ENCODE peak calls at places on chromosomes 7 and 10, in nine cellular contexts. One of them, this sample, is unnamed.

GRCh38 chr10:79079074-79079397 is 10.3 kb downstream of the ZMIZ1 start:
- DNase-seq in NCI-H1417: no peak
- DNase-seq in dermis blood vessel endothelial cell: no peak
- DNase-seq in head of caudate nucleus: no peak
- DNase-seq in amniotic stem cell: no peak
- DNase-seq in stimulated activated naive CD8-positive, alpha-beta T cell treated with anti-CD3 and anti-CD28 coated beads, Interleukin-15, Interleukin-2, amounts not matched to agents 100 U/mL and 50 U/mL, for 24 hours: no peak
- DNase-seq in activated CD8-positive, alpha-beta T cell treated with anti-CD3 and anti-CD28 coated beads, Interleukin-2, amount 10 ng/mL, durations not matched to agents 7 days and 5 days: no peak
- DNase-seq in AG08395: peak
- DNase-seq in CD8-positive, alpha-beta memory T cell: no peak
- DNase-seq in this sample: no peak

GRCh38 chr7:22185559-22185958 is 171.4 kb downstream of the RAPGEF5 start:
- DNase-seq in stimulated activated naive CD8-positive, alpha-beta T cell treated with anti-CD3 and anti-CD28 coated beads, Interleukin-15, Interleukin-2, amounts not matched to agents 100 U/mL and 50 U/mL, for 24 hours: no peak
- DNase-seq in head of caudate nucleus: no peak
- DNase-seq in amniotic stem cell: no peak
- DNase-seq in dermis blood vessel endothelial cell: no peak
- DNase-seq in activated CD8-positive, alpha-beta T cell treated with anti-CD3 and anti-CD28 coated beads, Interleukin-2, amount 10 ng/mL, durations not matched to agents 7 days and 5 days: no peak
- DNase-seq in NCI-H1417: no peak
- DNase-seq in AG08395: no peak
- DNase-seq in CD8-positive, alpha-beta memory T cell: no peak
- DNase-seq in this sample: no peak

GRCh38 chr7:112571852-112572607 is 91.2 kb downstream of the LSMEM1 start:
- DNase-seq in AG08395: no peak
- DNase-seq in stimulated activated naive CD8-positive, alpha-beta T cell treated with anti-CD3 and anti-CD28 coated beads, Interleukin-15, Interleukin-2, amounts not matched to agents 100 U/mL and 50 U/mL, for 24 hours: no peak
- DNase-seq in dermis blood vessel endothelial cell: no peak
- DNase-seq in amniotic stem cell: no peak
- DNase-seq in activated CD8-positive, alpha-beta T cell treated with anti-CD3 and anti-CD28 coated beads, Interleukin-2, amount 10 ng/mL, durations not matched to agents 7 days and 5 days: no peak
- DNase-seq in CD8-positive, alpha-beta memory T cell: no peak
- DNase-seq in NCI-H1417: no peak
- DNase-seq in head of caudate nucleus: no peak
- DNase-seq in this sample: no peak

GRCh38 chr7:64839910-64840309 is 45.7 kb downstream of the ZNF138 start:
- DNase-seq in activated CD8-positive, alpha-beta T cell treated with anti-CD3 and anti-CD28 coated beads, Interleukin-2, amount 10 ng/mL, durations not matched to agents 7 days and 5 days: no peak
- DNase-seq in stimulated activated naive CD8-positive, alpha-beta T cell treated with anti-CD3 and anti-CD28 coated beads, Interleukin-15, Interleukin-2, amounts not matched to agents 100 U/mL and 50 U/mL, for 24 hours: no peak
- DNase-seq in CD8-positive, alpha-beta memory T cell: no peak
- DNase-seq in AG08395: no peak
- DNase-seq in dermis blood vessel endothelial cell: no peak
- DNase-seq in NCI-H1417: no peak
- DNase-seq in head of caudate nucleus: no peak
- DNase-seq in amniotic stem cell: no peak
- DNase-seq in this sample: no peak

GRCh38 chr10:70494536-70494935 is 16.0 kb downstream of the PALD1 start:
- DNase-seq in head of caudate nucleus: no peak
- DNase-seq in amniotic stem cell: no peak
- DNase-seq in AG08395: peak
- DNase-seq in dermis blood vessel endothelial cell: peak
- DNase-seq in activated CD8-positive, alpha-beta T cell treated with anti-CD3 and anti-CD28 coated beads, Interleukin-2, amount 10 ng/mL, durations not matched to agents 7 days and 5 days: peak
- DNase-seq in CD8-positive, alpha-beta memory T cell: no peak
- DNase-seq in stimulated activated naive CD8-positive, alpha-beta T cell treated with anti-CD3 and anti-CD28 coated beads, Interleukin-15, Interleukin-2, amounts not matched to agents 100 U/mL and 50 U/mL, for 24 hours: peak
- DNase-seq in NCI-H1417: no peak
- DNase-seq in this sample: no peak

GRCh38 chr10:10891437-10891836 is 126.2 kb upstream of the CELF2 start:
- DNase-seq in dermis blood vessel endothelial cell: no peak
- DNase-seq in head of caudate nucleus: no peak
- DNase-seq in stimulated activated naive CD8-positive, alpha-beta T cell treated with anti-CD3 and anti-CD28 coated beads, Interleukin-15, Interleukin-2, amounts not matched to agents 100 U/mL and 50 U/mL, for 24 hours: no peak
- DNase-seq in NCI-H1417: no peak
- DNase-seq in amniotic stem cell: no peak
- DNase-seq in activated CD8-positive, alpha-beta T cell treated with anti-CD3 and anti-CD28 coated beads, Interleukin-2, amount 10 ng/mL, durations not matched to agents 7 days and 5 days: no peak
- DNase-seq in CD8-positive, alpha-beta memory T cell: no peak
- DNase-seq in AG08395: peak
- DNase-seq in this sample: no peak

GRCh38 chr7:95867309-95867708 is 95.0 kb downstream of the DYNC1I1 start:
- DNase-seq in stimulated activated naive CD8-positive, alpha-beta T cell treated with anti-CD3 and anti-CD28 coated beads, Interleukin-15, Interleukin-2, amounts not matched to agents 100 U/mL and 50 U/mL, for 24 hours: no peak
- DNase-seq in head of caudate nucleus: no peak
- DNase-seq in AG08395: no peak
- DNase-seq in amniotic stem cell: no peak
- DNase-seq in NCI-H1417: peak
- DNase-seq in activated CD8-positive, alpha-beta T cell treated with anti-CD3 and anti-CD28 coated beads, Interleukin-2, amount 10 ng/mL, durations not matched to agents 7 days and 5 days: no peak
- DNase-seq in dermis blood vessel endothelial cell: no peak
- DNase-seq in CD8-positive, alpha-beta memory T cell: no peak
- DNase-seq in this sample: no peak

GRCh38 chr7:32588657-32589056 is 93.4 kb downstream of the AVL9 start:
- DNase-seq in amniotic stem cell: peak
- DNase-seq in AG08395: peak
- DNase-seq in stimulated activated naive CD8-positive, alpha-beta T cell treated with anti-CD3 and anti-CD28 coated beads, Interleukin-15, Interleukin-2, amounts not matched to agents 100 U/mL and 50 U/mL, for 24 hours: peak
- DNase-seq in head of caudate nucleus: no peak
- DNase-seq in NCI-H1417: no peak
- DNase-seq in dermis blood vessel endothelial cell: peak
- DNase-seq in activated CD8-positive, alpha-beta T cell treated with anti-CD3 and anti-CD28 coated beads, Interleukin-2, amount 10 ng/mL, durations not matched to agents 7 days and 5 days: no peak
- DNase-seq in CD8-positive, alpha-beta memory T cell: no peak
- DNase-seq in this sample: no peak

This sample was measured in T-helper 9 cell.